ENCODE peak calls at places on chromosomes 5 and 9, in eight cellular contexts. One of them, this sample, is unnamed.

GRCh38 chr5:14244721-14245518 is 101.8 kb downstream of the TRIO start:
- DNase-seq in left lung: no peak
- DNase-seq in neural progenitor cell: no peak
- DNase-seq in AG09309: no peak
- DNase-seq in uterus: no peak
- DNase-seq in spleen: no peak
- DNase-seq in endothelial cell: no peak
- DNase-seq in neural crest cell: no peak
- DNase-seq in this sample: no peak

GRCh38 chr9:129405089-129405830 is 215.6 kb downstream of the C9orf50 start:
- DNase-seq in left lung: peak
- DNase-seq in neural progenitor cell: no peak
- DNase-seq in AG09309: peak
- DNase-seq in uterus: no peak
- DNase-seq in spleen: peak
- DNase-seq in endothelial cell: no peak
- DNase-seq in neural crest cell: no peak
- DNase-seq in this sample: no peak

GRCh38 chr9:97594414-97594921 is 38.7 kb downstream of the TSTD2 start:
- DNase-seq in left lung: no peak
- DNase-seq in neural progenitor cell: no peak
- DNase-seq in AG09309: no peak
- DNase-seq in uterus: peak
- DNase-seq in spleen: no peak
- DNase-seq in endothelial cell: no peak
- DNase-seq in neural crest cell: no peak
- DNase-seq in this sample: no peak

GRCh38 chr9:36504154-36504550 is 68.5 kb upstream of the MELK start:
- DNase-seq in left lung: no peak
- DNase-seq in neural progenitor cell: no peak
- DNase-seq in AG09309: no peak
- DNase-seq in uterus: no peak
- DNase-seq in spleen: no peak
- DNase-seq in endothelial cell: no peak
- DNase-seq in neural crest cell: no peak
- DNase-seq in this sample: no peak

GRCh38 chr5:109857405-109858031 is 167.8 kb downstream of the MAN2A1 start:
- DNase-seq in left lung: no peak
- DNase-seq in neural progenitor cell: no peak
- DNase-seq in AG09309: no peak
- DNase-seq in uterus: no peak
- DNase-seq in spleen: no peak
- DNase-seq in endothelial cell: no peak
- DNase-seq in neural crest cell: no peak
- DNase-seq in this sample: no peak

GRCh38 chr5:43396762-43397304 is 15.4 kb downstream of the CCL28 start:
- DNase-seq in left lung: peak
- DNase-seq in neural progenitor cell: peak
- DNase-seq in AG09309: no peak
- DNase-seq in uterus: peak
- DNase-seq in spleen: peak
- DNase-seq in endothelial cell: peak
- DNase-seq in neural crest cell: no peak
- DNase-seq in this sample: no peak

GRCh38 chr9:37921168-37921510 is 17.2 kb upstream of the SLC25A51 start:
- DNase-seq in left lung: no peak
- DNase-seq in neural progenitor cell: no peak
- DNase-seq in AG09309: no peak
- DNase-seq in uterus: no peak
- DNase-seq in spleen: peak
- DNase-seq in endothelial cell: no peak
- DNase-seq in neural crest cell: no peak
- DNase-seq in this sample: no peak

GRCh38 chr9:83505282-83505681 is 32.9 kb downstream of the FRMD3 start:
- DNase-seq in left lung: no peak
- DNase-seq in neural progenitor cell: peak
- DNase-seq in AG09309: no peak
- DNase-seq in uterus: no peak
- DNase-seq in spleen: no peak
- DNase-seq in endothelial cell: no peak
- DNase-seq in neural crest cell: no peak
- DNase-seq in this sample: no peak

GRCh38 chr9:70923941-70924340 is 197.5 kb downstream of the TRPM3 start:
- DNase-seq in left lung: no peak
- DNase-seq in neural progenitor cell: no peak
- DNase-seq in AG09309: no peak
- DNase-seq in uterus: no peak
- DNase-seq in spleen: no peak
- DNase-seq in endothelial cell: no peak
- DNase-seq in neural crest cell: no peak
- DNase-seq in this sample: no peak

GRCh38 chr9:36748322-36748899 is 175.7 kb downstream of the MELK start:
- DNase-seq in left lung: no peak
- DNase-seq in neural progenitor cell: peak
- DNase-seq in AG09309: no peak
- DNase-seq in uterus: no peak
- DNase-seq in spleen: no peak
- DNase-seq in endothelial cell: peak
- DNase-seq in neural crest cell: peak
- DNase-seq in this sample: peak

GRCh38 chr5:90741022-90741564 is 182.5 kb downstream of the ADGRV1 start:
- DNase-seq in left lung: no peak
- DNase-seq in neural progenitor cell: no peak
- DNase-seq in AG09309: no peak
- DNase-seq in uterus: no peak
- DNase-seq in spleen: no peak
- DNase-seq in endothelial cell: no peak
- DNase-seq in neural crest cell: no peak
- DNase-seq in this sample: no peak

GRCh38 chr9:101140728-101141127 is 112.2 kb downstream of the PLPPR1 start:
- DNase-seq in left lung: no peak
- DNase-seq in neural progenitor cell: no peak
- DNase-seq in AG09309: no peak
- DNase-seq in uterus: no peak
- DNase-seq in spleen: no peak
- DNase-seq in endothelial cell: no peak
- DNase-seq in neural crest cell: no peak
- DNase-seq in this sample: no peak

GRCh38 chr5:168772466-168772961 is 193.3 kb upstream of the PANK3 start:
- DNase-seq in left lung: peak
- DNase-seq in neural progenitor cell: no peak
- DNase-seq in AG09309: no peak
- DNase-seq in uterus: no peak
- DNase-seq in spleen: no peak
- DNase-seq in endothelial cell: no peak
- DNase-seq in neural crest cell: no peak
- DNase-seq in this sample: no peak

GRCh38 chr9:89797970-89798369 is 193.2 kb downstream of the GADD45G start:
- DNase-seq in left lung: no peak
- DNase-seq in neural progenitor cell: no peak
- DNase-seq in AG09309: no peak
- DNase-seq in uterus: no peak
- DNase-seq in spleen: no peak
- DNase-seq in endothelial cell: no peak
- DNase-seq in neural crest cell: no peak
- DNase-seq in this sample: no peak

GRCh38 chr9:108014353-108014752 is 524.8 kb upstream of the KLF4 start:
- DNase-seq in left lung: no peak
- DNase-seq in neural progenitor cell: no peak
- DNase-seq in AG09309: no peak
- DNase-seq in uterus: no peak
- DNase-seq in spleen: no peak
- DNase-seq in endothelial cell: no peak
- DNase-seq in neural crest cell: no peak
- DNase-seq in this sample: no peak
- TF ChIP-seq CTCF in left lung: no peak
- TF ChIP-seq CTCF in neural progenitor cell: no peak
- TF ChIP-seq CTCF in AG09309: no peak
- TF ChIP-seq CTCF in uterus: no peak
- TF ChIP-seq CTCF in spleen: no peak
- TF ChIP-seq CTCF in endothelial cell: no peak
- TF ChIP-seq CTCF in neural crest cell: no peak
- TF ChIP-seq CTCF in this sample: no peak

GRCh38 chr9:16033921-16034320 is 481.1 kb downstream of the CCDC171 start:
- DNase-seq in left lung: no peak
- DNase-seq in neural progenitor cell: no peak
- DNase-seq in AG09309: no peak
- DNase-seq in uterus: no peak
- DNase-seq in spleen: no peak
- DNase-seq in endothelial cell: no peak
- DNase-seq in neural crest cell: no peak
- DNase-seq in this sample: no peak

GRCh38 chr9:16039988-16040761 is 487.3 kb downstream of the CCDC171 start:
- DNase-seq in left lung: no peak
- DNase-seq in neural progenitor cell: peak
- DNase-seq in AG09309: no peak
- DNase-seq in uterus: peak
- DNase-seq in spleen: no peak
- DNase-seq in endothelial cell: no peak
- DNase-seq in neural crest cell: no peak
- DNase-seq in this sample: peak

GRCh38 chr9:16044116-16044881 is 491.5 kb downstream of the CCDC171 start:
- DNase-seq in left lung: no peak
- DNase-seq in neural progenitor cell: no peak
- DNase-seq in AG09309: no peak
- DNase-seq in uterus: no peak
- DNase-seq in spleen: no peak
- DNase-seq in endothelial cell: no peak
- DNase-seq in neural crest cell: no peak
- DNase-seq in this sample: no peak

GRCh38 chr9:16039103-16039987 is 486.5 kb downstream of the CCDC171 start:
- DNase-seq in left lung: no peak
- DNase-seq in neural progenitor cell: no peak
- DNase-seq in AG09309: no peak
- DNase-seq in uterus: peak
- DNase-seq in spleen: no peak
- DNase-seq in endothelial cell: peak
- DNase-seq in neural crest cell: no peak
- DNase-seq in this sample: no peak
- TF ChIP-seq CTCF in left lung: no peak
- TF ChIP-seq CTCF in neural progenitor cell: no peak
- TF ChIP-seq CTCF in AG09309: no peak
- TF ChIP-seq CTCF in uterus: peak
- TF ChIP-seq CTCF in spleen: no peak
- TF ChIP-seq CTCF in endothelial cell: peak
- TF ChIP-seq CTCF in neural crest cell: no peak
- TF ChIP-seq CTCF in this sample: no peak

DNA sequence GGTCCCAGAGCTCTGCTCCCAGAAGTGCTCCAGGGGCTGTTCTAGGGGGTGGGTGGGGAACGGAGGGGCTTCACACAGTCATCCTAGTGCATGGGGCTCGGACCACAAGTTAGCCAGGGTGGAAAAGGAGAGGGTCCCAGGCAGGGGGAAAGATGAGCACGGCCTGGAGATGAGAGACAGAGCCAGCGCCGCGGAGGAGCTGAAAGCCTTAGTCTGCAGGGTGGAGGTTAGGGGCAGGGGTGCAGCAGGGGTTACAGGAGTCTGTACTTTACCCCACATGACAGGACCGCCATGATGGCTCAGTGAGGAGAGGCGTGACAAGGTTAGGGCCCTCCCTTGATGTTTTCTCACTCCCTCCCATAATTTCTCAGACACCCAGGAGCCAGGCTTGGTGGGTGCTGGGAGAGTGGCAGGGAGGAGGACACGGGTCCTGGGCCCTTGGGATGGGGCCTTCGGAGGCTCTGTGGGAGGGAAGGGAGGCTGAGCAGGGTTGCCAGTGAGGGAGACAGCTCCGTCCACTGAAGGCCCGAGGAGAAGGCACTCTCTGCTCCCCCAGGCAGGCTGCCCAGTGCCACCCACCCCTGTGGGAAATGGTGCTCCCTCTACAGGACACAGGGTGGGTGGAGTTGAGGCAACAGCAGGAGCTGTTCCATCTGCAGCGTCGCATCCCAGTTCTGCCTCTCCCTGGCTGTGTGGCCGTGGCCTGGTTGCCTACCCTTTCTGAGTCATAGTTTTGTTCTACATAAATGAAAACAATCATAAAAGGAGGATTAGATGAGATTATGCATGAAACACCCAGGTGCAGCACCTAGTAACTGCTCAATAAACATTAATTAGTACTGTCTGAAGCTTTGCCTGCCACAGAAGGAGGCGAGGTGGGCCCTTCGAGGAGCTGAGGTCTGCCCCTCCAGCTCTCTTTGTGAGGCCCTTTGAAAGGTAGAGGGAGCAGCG is 66.2 kb downstream of the NDST1 start:
- DNase-seq in left lung: no peak
- DNase-seq in neural progenitor cell: no peak
- DNase-seq in AG09309: no peak
- DNase-seq in uterus: no peak
- DNase-seq in spleen: no peak
- DNase-seq in endothelial cell: no peak
- DNase-seq in neural crest cell: no peak
- DNase-seq in this sample: no peak
- TF ChIP-seq CTCF in left lung: no peak
- TF ChIP-seq CTCF in neural progenitor cell: peak
- TF ChIP-seq CTCF in AG09309: peak
- TF ChIP-seq CTCF in uterus: no peak
- TF ChIP-seq CTCF in spleen: no peak
- TF ChIP-seq CTCF in endothelial cell: no peak
- TF ChIP-seq CTCF in neural crest cell: no peak
- TF ChIP-seq CTCF in this sample: no peak

GRCh38 chr9:135563039-135563476 is 1.5 kb downstream of the PAEP start:
- DNase-seq in left lung: no peak
- DNase-seq in neural progenitor cell: no peak
- DNase-seq in AG09309: no peak
- DNase-seq in uterus: no peak
- DNase-seq in spleen: peak
- DNase-seq in endothelial cell: no peak
- DNase-seq in neural crest cell: no peak
- DNase-seq in this sample: no peak

GRCh38 chr9:135565141-135565628 is 3.6 kb downstream of the PAEP start:
- DNase-seq in left lung: peak
- DNase-seq in neural progenitor cell: no peak
- DNase-seq in AG09309: no peak
- DNase-seq in uterus: no peak
- DNase-seq in spleen: peak
- DNase-seq in endothelial cell: no peak
- DNase-seq in neural crest cell: no peak
- DNase-seq in this sample: no peak

GRCh38 chr9:135565636-135566035 is 4.1 kb downstream of the PAEP start:
- DNase-seq in left lung: peak
- DNase-seq in neural progenitor cell: no peak
- DNase-seq in AG09309: no peak
- DNase-seq in uterus: no peak
- DNase-seq in spleen: no peak
- DNase-seq in endothelial cell: no peak
- DNase-seq in neural crest cell: no peak
- DNase-seq in this sample: no peak

GRCh38 chr9:135562235-135562745 is 734 bp downstream of the PAEP start:
- DNase-seq in left lung: no peak
- DNase-seq in neural progenitor cell: no peak
- DNase-seq in AG09309: no peak
- DNase-seq in uterus: no peak
- DNase-seq in spleen: peak
- DNase-seq in endothelial cell: no peak
- DNase-seq in neural crest cell: no peak
- DNase-seq in this sample: no peak

DNA sequence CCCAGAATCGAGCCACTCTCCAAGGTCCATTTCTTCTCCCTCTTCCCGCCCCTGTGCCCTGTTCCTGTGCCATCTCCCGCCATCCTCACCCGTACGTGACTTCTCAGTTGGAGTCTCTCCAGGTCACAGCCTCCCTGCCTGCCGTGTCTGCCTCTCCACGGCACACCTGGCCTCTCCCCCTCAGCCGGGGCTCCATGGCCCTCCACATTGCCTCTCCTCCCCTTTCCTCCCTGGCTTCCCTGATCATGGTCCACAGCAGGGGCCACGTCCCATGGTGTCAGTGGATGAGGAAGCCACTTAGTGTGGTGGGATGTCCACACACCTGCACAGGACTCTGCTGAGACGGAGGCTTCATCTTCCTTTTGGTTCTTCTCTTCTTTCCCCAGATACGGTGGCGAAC is 2.3 kb downstream of the PAEP start:
- DNase-seq in left lung: peak
- DNase-seq in neural progenitor cell: no peak
- DNase-seq in AG09309: no peak
- DNase-seq in uterus: no peak
- DNase-seq in spleen: peak
- DNase-seq in endothelial cell: no peak
- DNase-seq in neural crest cell: no peak
- DNase-seq in this sample: no peak
- TF ChIP-seq CTCF in left lung: no peak
- TF ChIP-seq CTCF in neural progenitor cell: no peak
- TF ChIP-seq CTCF in AG09309: no peak
- TF ChIP-seq CTCF in uterus: no peak
- TF ChIP-seq CTCF in spleen: no peak
- TF ChIP-seq CTCF in endothelial cell: no peak
- TF ChIP-seq CTCF in neural crest cell: no peak
- TF ChIP-seq CTCF in this sample: no peak